ENCODE peak calls at places on chromosomes 4 and X, in ten cellular contexts. H is B cell, A is NB4, B is endothelial cell, I is cardiac muscle cell, M is endodermal cell, X is MM.1S, W is activated B cell treated with CpG ODN at 0.5 μM for 24 hours, J is foreskin fibroblast, Y is kidney. F is an unnamed sample.

GRCh38 chr4:168710353-168710946 is 213.6 kb downstream of the PALLD start:
- DNase-seq in H (no peak), A (peak), B (no peak), I (peak), M (peak), X (peak), W (no peak), J (peak), Y (no peak), F (no peak)

GRCh38 chr4:140497776-140498636 is at the start of gene MGAT4D:
- DNase-seq in H (peak), A (peak), B (peak), I (peak), M (peak), X (no peak), W (peak), J (no peak), Y (no peak), F (peak)

GRCh38 chr4:186204103-186204559 is 12.8 kb downstream of the CYP4V2 start:
- DNase-seq in H (no peak), A (no peak), B (no peak), I (no peak), M (no peak), X (peak), W (peak), J (peak), Y (no peak), F (no peak)

GRCh38 chr4:6360385-6360784 is 90.7 kb downstream of the WFS1 start:
- DNase-seq in H (no peak), A (no peak), B (no peak), I (no peak), M (peak), X (no peak), W (no peak), J (peak), Y (peak), F (peak)

GRCh38 chrX:48913605-48914366 is 2.3 kb upstream of the SLC35A2 start:
- DNase-seq in H (no peak), A (no peak), B (no peak), I (no peak), M (no peak), X (no peak), W (no peak), J (no peak), Y (peak), F (no peak)

GRCh38 chr4:144208074-144208473 is 67.6 kb upstream of the GYPA start:
- DNase-seq in H (no peak), A (no peak), B (no peak), I (no peak), M (no peak), X (no peak), W (no peak), J (no peak), Y (no peak), F (no peak)

GRCh38 chrX:137234651-137235402 is 201.0 kb upstream of the GPR101 start:
- DNase-seq in H (no peak), A (no peak), B (no peak), I (no peak), M (no peak), X (no peak), W (no peak), J (no peak), Y (no peak), F (no peak)

GRCh38 chr4:4752576-4753401 is 106.7 kb upstream of the MSX1 start:
- DNase-seq in H (no peak), A (peak), B (no peak), I (no peak), M (no peak), X (no peak), W (no peak), J (no peak), Y (no peak), F (no peak)

GRCh38 chr4:7101692-7102515 is 34.0 kb upstream of the GRPEL1 start:
- DNase-seq in H (peak), A (peak), B (peak), I (peak), M (peak), X (peak), W (peak), J (peak), Y (peak), F (peak)

GRCh38 chrX:20519077-20519617 is 252.4 kb upstream of the RPS6KA3 start:
- DNase-seq in H (no peak), A (no peak), B (no peak), I (no peak), M (no peak), X (no peak), W (no peak), J (no peak), Y (no peak), F (no peak)

GRCh38 chrX:10326578-10326977 is 169.8 kb downstream of the CLCN4 start:
- DNase-seq in H (no peak), A (peak), B (no peak), I (no peak), M (no peak), X (no peak), W (no peak), J (peak), Y (no peak), F (no peak)

GRCh38 chrX:129678176-129678880 is 23.6 kb upstream of the APLN start:
- DNase-seq in H (peak), A (peak), B (no peak), I (no peak), M (no peak), X (peak), W (peak), J (no peak), Y (peak), F (no peak)

GRCh38 chr4:2962614-2963184 is 507 bp downstream of the NOP14 start:
- DNase-seq in H (no peak), A (peak), B (peak), I (peak), M (peak), X (peak), W (no peak), J (no peak), Y (no peak), F (peak)

GRCh38 chr4:87219648-87220093 is 747 bp downstream of the KLHL8 start:
- DNase-seq in H (no peak), A (peak), B (no peak), I (peak), M (peak), X (peak), W (peak), J (no peak), Y (peak), F (peak)
- TF ChIP-seq CTCF in H (peak), A (peak), B (peak), I (peak), M (peak), X (peak), W (no peak), J (no peak), Y (peak), F (peak)

GRCh38 chr4:85642356-85643100 is 167.6 kb downstream of the ARHGAP24 start:
- DNase-seq in H (no peak), A (no peak), B (no peak), I (no peak), M (no peak), X (no peak), W (no peak), J (no peak), Y (no peak), F (no peak)
- TF ChIP-seq CTCF in H (no peak), A (no peak), B (no peak), I (no peak), M (no peak), X (no peak), W (no peak), J (no peak), Y (no peak), F (no peak)

DNA sequence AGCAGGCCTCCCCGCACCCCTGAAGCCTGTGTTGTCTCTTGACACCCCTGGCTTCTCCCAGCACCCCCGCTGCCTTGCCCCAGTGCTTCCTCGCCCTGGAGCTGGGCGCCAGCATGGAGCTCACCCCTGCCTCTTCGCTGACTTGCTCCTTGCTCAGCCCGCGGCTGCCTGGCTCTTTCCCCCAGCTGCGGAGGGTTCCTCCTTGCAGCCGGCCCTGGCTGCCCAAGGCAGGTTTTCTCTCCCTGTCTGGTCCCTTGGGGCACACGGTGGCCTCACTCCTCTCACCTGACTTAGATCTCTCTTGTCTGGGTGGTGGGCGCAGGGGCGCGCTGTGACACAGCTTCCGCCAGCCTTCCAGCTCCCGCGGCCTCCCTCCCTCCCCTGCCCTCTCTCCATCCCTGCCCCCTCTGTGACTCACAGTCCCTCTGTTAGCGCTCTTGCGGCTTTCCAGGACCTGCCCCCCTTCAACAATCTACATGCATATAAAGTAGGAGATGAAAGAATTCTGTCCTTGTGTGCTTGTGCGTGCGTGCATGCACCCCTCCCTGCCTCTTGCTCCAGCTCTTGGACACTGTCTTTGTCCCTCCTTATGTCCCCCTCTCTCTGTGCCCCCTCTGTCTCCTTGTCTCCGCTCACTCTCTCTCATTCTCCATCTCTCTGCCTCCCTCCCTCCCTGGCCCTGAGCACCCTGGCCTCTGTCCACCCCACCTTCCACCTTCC is 2.2 kb downstream of the PLXNB3 start:
- DNase-seq in H (peak), A (peak), B (no peak), I (peak), M (peak), X (no peak), W (no peak), J (peak), Y (peak), F (no peak)
- TF ChIP-seq CTCF in H (no peak), A (no peak), B (no peak), I (no peak), M (no peak), X (no peak), W (no peak), J (no peak), Y (no peak), F (no peak)

DNA sequence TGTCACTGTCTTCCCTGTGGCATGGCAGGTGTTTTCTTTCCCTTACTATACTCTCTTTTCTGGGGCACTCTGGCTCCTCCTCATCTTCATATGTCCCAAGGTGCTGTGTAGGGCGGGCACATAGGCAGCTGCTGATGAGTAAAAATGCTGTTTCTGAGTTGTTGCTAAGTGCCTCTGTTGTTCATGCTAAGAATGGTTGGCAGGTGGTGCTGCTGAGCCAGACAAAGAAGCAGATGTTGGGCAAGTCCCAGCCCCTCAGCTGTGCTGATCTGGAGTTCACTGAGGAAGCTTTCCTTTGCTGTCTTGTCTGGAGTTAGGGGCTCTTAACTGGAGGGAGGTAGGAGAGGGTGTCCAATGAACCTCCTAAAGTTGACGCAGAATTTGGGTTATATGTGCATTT is 40.6 kb downstream of the HADH start:
- DNase-seq in H (no peak), A (peak), B (peak), I (peak), M (peak), X (peak), W (no peak), J (peak), Y (no peak), F (peak)
- TF ChIP-seq CTCF in H (no peak), A (peak), B (no peak), I (peak), M (peak), X (peak), W (no peak), J (peak), Y (peak), F (peak)

GRCh38 chrX:79270401-79270800 is 96.7 kb downstream of the ITM2A start:
- DNase-seq in H (peak), A (peak), B (peak), I (peak), M (peak), X (peak), W (peak), J (peak), Y (peak), F (no peak)
- TF ChIP-seq CTCF in H (peak), A (peak), B (no peak), I (peak), M (peak), X (peak), W (no peak), J (no peak), Y (peak), F (peak)

DNA sequence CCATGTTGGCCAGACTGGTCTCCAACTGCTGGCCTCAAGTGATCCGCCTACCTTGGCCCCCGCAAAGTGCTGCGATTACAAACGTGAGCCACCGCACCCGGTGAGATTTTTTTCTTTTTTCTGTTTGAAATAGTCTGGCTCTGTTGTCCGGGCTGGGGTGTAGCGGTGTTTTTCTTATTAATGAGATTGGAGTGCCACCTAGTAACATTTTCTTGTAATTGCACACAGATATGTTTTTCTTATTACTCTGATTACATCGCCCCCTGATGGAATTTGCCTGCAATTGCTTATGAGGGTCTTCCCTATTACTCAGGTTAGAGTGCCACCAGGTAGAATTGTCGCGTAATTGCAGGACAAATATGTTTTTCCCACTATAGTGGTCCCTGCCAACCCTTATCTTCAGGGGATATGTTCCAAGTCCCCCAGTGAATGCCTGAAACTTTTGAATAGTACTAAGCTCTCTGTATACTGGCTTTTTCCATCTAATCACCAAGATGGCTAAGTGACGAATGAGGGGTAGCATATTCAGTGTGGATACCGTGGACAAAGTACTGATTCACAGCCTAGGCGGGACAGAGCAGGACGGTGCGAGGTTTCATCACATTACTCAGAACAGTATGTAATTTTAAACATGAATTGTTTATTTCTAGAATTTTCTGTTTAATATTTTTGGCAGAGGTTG is 8.6 kb upstream of the PDHA1 start:
- DNase-seq in H (no peak), A (peak), B (peak), I (peak), M (peak), X (peak), W (no peak), J (no peak), Y (no peak), F (no peak)
- TF ChIP-seq CTCF in H (peak), A (peak), B (peak), I (peak), M (peak), X (peak), W (no peak), J (peak), Y (no peak), F (peak)

DNA sequence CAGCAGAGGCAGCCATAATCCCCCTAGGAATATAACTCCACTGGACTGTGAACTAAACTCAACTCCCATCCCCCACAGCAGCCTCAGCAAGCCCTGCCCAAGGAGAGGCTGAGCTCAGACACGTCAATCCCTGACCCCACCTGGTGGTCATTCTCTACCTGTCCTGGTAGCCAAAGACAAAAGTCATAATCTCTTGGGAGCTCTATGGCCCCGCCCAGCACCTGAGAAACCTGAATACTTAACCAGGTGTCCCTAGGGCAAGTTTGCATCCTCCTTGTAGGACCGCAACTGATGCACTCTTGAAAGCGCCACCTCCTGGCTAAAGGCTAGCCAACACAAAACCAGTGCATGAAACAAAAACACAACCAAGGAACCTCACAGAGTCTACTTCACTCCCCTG is 18.4 kb downstream of the CT47B1 start:
- DNase-seq in H (no peak), A (no peak), B (peak), I (no peak), M (peak), X (no peak), W (no peak), J (no peak), Y (no peak), F (no peak)
- TF ChIP-seq CTCF in H (no peak), A (no peak), B (peak), I (no peak), M (peak), X (no peak), W (no peak), J (no peak), Y (no peak), F (no peak)